ENCODE peak calls at places on chromosomes 13 and 19, in four cellular contexts. W is memory B cell, U is NCI-H1436, T is omental fat pad. O is an unnamed sample.

GRCh38 chr13:23915308-23915707 is 18.0 kb upstream of the C1QTNF9B start:
- DNase-seq in W (no peak), U (no peak), T (no peak), O (no peak)

GRCh38 chr19:7340959-7341837 is 7.5 kb upstream of the ARHGEF18 start:
- DNase-seq in W (peak), U (peak), T (peak), O (peak)

GRCh38 chr13:22369840-22370239 is 699.0 kb downstream of the FGF9 start:
- DNase-seq in W (no peak), U (no peak), T (no peak), O (no peak)

GRCh38 chr19:39850892-39851291 is 4.7 kb upstream of the FBL start:
- DNase-seq in W (no peak), U (no peak), T (no peak), O (no peak)

GRCh38 chr19:55258476-55258827 is 365 bp downstream of the PPP6R1 start:
- DNase-seq in W (no peak), U (peak), T (no peak), O (no peak)

GRCh38 chr13:94009696-94010095 is 469.8 kb downstream of the DCT start:
- DNase-seq in W (no peak), U (no peak), T (no peak), O (peak)

GRCh38 chr13:24985102-24985501 is 110.8 kb upstream of the PABPC3 start:
- DNase-seq in W (no peak), U (no peak), T (no peak), O (no peak)

GRCh38 chr19:40786060-40787037 is 8.3 kb downstream of the RAB4B start:
- DNase-seq in W (no peak), U (no peak), T (no peak), O (no peak)

GRCh38 chr13:78631077-78631476 is 27.7 kb upstream of the POU4F1 start:
- DNase-seq in W (no peak), U (no peak), T (no peak), O (no peak)

GRCh38 chr19:57419439-57419838 is 8.5 kb downstream of the ZNF17 start:
- DNase-seq in W (no peak), U (no peak), T (no peak), O (no peak)

GRCh38 chr13:76992548-76993001 is 694 bp downstream of the CLN5 start:
- DNase-seq in W (peak), U (no peak), T (no peak), O (no peak)

GRCh38 chr13:39684531-39685137 is 29.2 kb downstream of the COG6 start:
- DNase-seq in W (peak), U (peak), T (no peak), O (peak)

GRCh38 chr19:47404334-47405196 is 14.8 kb downstream of the MEIS3 start:
- DNase-seq in W (no peak), U (no peak), T (no peak), O (no peak)

GRCh38 chr19:2391118-2391725 is 31.2 kb downstream of the TMPRSS9 start:
- DNase-seq in W (peak), U (peak), T (no peak), O (no peak)

GRCh38 chr19:46756544-46756888 is 10.3 kb upstream of the STRN4 start:
- DNase-seq in W (no peak), U (no peak), T (no peak), O (no peak)